ENCODE peak calls at places on chromosomes 11 and 22, in four cellular contexts. One of them, this sample, is unnamed. For H3K79me2, the result is how much of the 10 kb centered on the place peaks cover.

GRCh38 chr11:15145151-15145550 is 30.4 kb downstream of the INSC start:
- DNase-seq in astrocyte: no peak
- DNase-seq in fibroblast of lung: no peak
- DNase-seq in hepatocyte: no peak
- DNase-seq in this sample: no peak

GRCh38 chr22:19174106-19175025 is 4.2 kb downstream of the SLC25A1 start:
- DNase-seq in astrocyte: peak
- DNase-seq in fibroblast of lung: peak
- DNase-seq in hepatocyte: peak
- DNase-seq in this sample: peak

GRCh38 chr11:34263462-34264186 is 94.2 kb downstream of the ABTB2 start:
- DNase-seq in astrocyte: peak
- DNase-seq in hepatocyte: peak
- DNase-seq in fibroblast of lung: peak
- DNase-seq in this sample: peak

GRCh38 chr22:22520667-22521602 is 865 bp upstream of the ZNF280A start:
- DNase-seq in hepatocyte: peak
- DNase-seq in astrocyte: no peak
- DNase-seq in fibroblast of lung: no peak
- DNase-seq in this sample: no peak

GRCh38 chr22:46846154-46846831 is 83.8 kb downstream of the TBC1D22A start:
- DNase-seq in hepatocyte: no peak
- DNase-seq in astrocyte: no peak
- DNase-seq in fibroblast of lung: peak
- DNase-seq in this sample: peak

GRCh38 chr11:17036666-17037658 is 22.7 kb upstream of the PLEKHA7 start:
- DNase-seq in fibroblast of lung: no peak
- DNase-seq in astrocyte: no peak
- DNase-seq in hepatocyte: peak
- DNase-seq in this sample: no peak

GRCh38 chr11:8002676-8003075 is 15.5 kb downstream of the EIF3F start:
- DNase-seq in hepatocyte: no peak
- DNase-seq in fibroblast of lung: no peak
- DNase-seq in astrocyte: no peak
- DNase-seq in this sample: no peak

GRCh38 chr11:47356129-47356997 is 3.9 kb upstream of the MYBPC3 start:
- DNase-seq in fibroblast of lung: no peak
- DNase-seq in hepatocyte: no peak
- DNase-seq in astrocyte: no peak
- DNase-seq in this sample: peak

GRCh38 chr22:29940526-29940925 is 57.6 kb downstream of the MTMR3 start:
- DNase-seq in hepatocyte: no peak
- DNase-seq in fibroblast of lung: no peak
- DNase-seq in astrocyte: no peak
- DNase-seq in this sample: no peak

GRCh38 chr11:128890543-128891409 is at the start of gene KCNJ5:
- DNase-seq in fibroblast of lung: no peak
- DNase-seq in hepatocyte: peak
- DNase-seq in astrocyte: no peak
- DNase-seq in this sample: peak

GRCh38 chr11:59271811-59272327 is 59.1 kb upstream of the MPEG1 start:
- DNase-seq in hepatocyte: no peak
- DNase-seq in fibroblast of lung: no peak
- DNase-seq in astrocyte: no peak
- DNase-seq in this sample: no peak

GRCh38 chr11:108871152-108871551 is 206.3 kb downstream of the DDX10 start:
- DNase-seq in hepatocyte: peak
- DNase-seq in fibroblast of lung: peak
- DNase-seq in astrocyte: peak
- DNase-seq in this sample: no peak

GRCh38 chr11:47415091-47415854 is 6.9 kb downstream of the SLC39A13 start:
- DNase-seq in hepatocyte: no peak
- DNase-seq in fibroblast of lung: no peak
- DNase-seq in astrocyte: no peak
- DNase-seq in this sample: peak

GRCh38 chr11:87031433-87032170 is 6.1 kb upstream of the TMEM135 start:
- DNase-seq in hepatocyte: no peak
- DNase-seq in fibroblast of lung: no peak
- DNase-seq in astrocyte: no peak
- DNase-seq in this sample: peak

GRCh38 chr11:87035976-87036583 is 1.7 kb upstream of the TMEM135 start:
- DNase-seq in astrocyte: no peak
- DNase-seq in hepatocyte: no peak
- DNase-seq in fibroblast of lung: no peak
- DNase-seq in this sample: peak

GRCh38 chr11:87033561-87033960 is 4.2 kb upstream of the TMEM135 start:
- DNase-seq in hepatocyte: no peak
- DNase-seq in fibroblast of lung: no peak
- DNase-seq in astrocyte: no peak
- DNase-seq in this sample: no peak

GRCh38 chr11:87028688-87029087 is 9.0 kb upstream of the TMEM135 start:
- DNase-seq in fibroblast of lung: no peak
- DNase-seq in hepatocyte: no peak
- DNase-seq in astrocyte: no peak
- DNase-seq in this sample: no peak

DNA sequence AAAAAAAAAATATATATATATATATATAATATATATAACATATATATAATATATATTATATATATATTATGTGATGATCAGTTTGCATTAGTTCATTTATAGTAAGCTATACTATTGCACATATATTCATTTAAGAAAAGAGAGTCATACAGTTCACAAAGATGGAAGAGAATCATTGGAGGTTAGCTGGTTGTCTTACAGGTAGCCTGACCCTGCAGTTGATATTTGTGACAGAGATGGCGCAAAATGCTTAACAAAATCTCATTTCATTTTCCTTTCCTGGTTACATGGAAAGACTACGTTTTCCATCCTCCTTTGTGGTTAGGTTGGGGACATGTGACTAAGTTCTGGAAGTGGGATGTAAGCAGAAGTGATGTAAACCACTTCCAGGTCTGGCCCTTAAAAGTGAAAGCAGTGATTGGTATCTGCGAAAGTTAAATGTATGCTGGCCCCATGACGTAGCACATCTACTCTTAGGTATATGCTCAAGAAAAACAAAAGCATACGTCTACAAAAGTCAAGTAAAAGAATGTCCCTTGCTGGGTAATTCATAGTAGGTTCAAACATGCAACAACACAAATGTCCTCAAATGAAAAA is 7.2 kb upstream of the TMEM135 start:
- DNase-seq in fibroblast of lung: no peak
- DNase-seq in astrocyte: no peak
- DNase-seq in hepatocyte: no peak
- DNase-seq in this sample: no peak
- H3K4me2 ChIP-seq in fibroblast of lung: no peak
- H3K4me2 ChIP-seq in astrocyte: no peak
- H3K4me2 ChIP-seq in hepatocyte: no peak
- H3K4me2 ChIP-seq in this sample: no peak

DNA sequence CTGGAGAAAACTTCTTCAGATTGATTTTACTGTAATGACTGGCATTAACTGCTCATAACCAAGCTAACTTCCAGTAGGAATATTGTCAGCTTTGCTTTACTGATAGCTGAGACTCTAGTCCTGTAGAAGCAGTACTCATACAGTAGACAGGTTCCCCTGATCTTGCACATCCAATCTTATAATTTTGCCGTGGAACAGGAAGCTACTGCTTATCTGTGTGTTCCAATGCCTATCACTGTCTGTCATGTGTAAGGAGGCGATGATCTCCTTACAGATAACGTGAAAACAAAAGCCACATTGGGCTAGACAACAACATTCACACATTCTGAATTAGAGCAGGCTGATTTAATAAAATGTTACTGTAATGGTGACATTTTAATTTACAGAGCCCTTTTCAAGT is 13.2 kb downstream of the HSD17B12 start:
- DNase-seq in fibroblast of lung: no peak
- DNase-seq in astrocyte: no peak
- DNase-seq in hepatocyte: no peak
- DNase-seq in this sample: no peak
- H3K79me2 ChIP-seq in fibroblast of lung: under half
- H3K79me2 ChIP-seq in astrocyte: half or more
- H3K79me2 ChIP-seq in hepatocyte: half or more
- H3K79me2 ChIP-seq in this sample: half or more

GRCh38 chr11:134464196-134464595 is 52.2 kb upstream of the B3GAT1 start:
- DNase-seq in hepatocyte: no peak
- DNase-seq in astrocyte: no peak
- DNase-seq in fibroblast of lung: no peak
- DNase-seq in this sample: peak
- H3K4me2 ChIP-seq in hepatocyte: no peak
- H3K4me2 ChIP-seq in astrocyte: no peak
- H3K4me2 ChIP-seq in fibroblast of lung: no peak
- H3K4me2 ChIP-seq in this sample: no peak

DNA sequence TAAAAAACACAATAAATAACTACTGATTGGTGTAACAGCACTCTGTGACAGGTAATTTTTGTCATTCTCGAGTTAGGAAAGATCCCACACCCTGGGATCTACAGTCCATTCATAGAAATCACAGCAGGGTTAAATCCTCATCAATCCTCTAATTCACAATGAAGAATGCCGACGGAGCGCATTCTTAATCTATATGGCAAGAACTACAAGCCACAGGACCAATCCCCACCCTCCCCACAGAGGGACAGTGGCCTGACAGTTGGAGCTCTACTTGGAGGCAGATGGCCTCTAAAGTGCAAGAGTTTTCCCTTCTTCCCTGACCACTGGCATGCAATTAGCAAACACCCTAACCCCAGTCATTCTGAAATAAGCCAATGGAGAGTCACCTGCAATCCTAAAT is 34.2 kb downstream of the TCF20 start:
- DNase-seq in hepatocyte: no peak
- DNase-seq in fibroblast of lung: no peak
- DNase-seq in astrocyte: no peak
- DNase-seq in this sample: no peak
- H3K79me2 ChIP-seq in hepatocyte: half or more
- H3K79me2 ChIP-seq in fibroblast of lung: under half
- H3K79me2 ChIP-seq in astrocyte: half or more
- H3K79me2 ChIP-seq in this sample: half or more

DNA sequence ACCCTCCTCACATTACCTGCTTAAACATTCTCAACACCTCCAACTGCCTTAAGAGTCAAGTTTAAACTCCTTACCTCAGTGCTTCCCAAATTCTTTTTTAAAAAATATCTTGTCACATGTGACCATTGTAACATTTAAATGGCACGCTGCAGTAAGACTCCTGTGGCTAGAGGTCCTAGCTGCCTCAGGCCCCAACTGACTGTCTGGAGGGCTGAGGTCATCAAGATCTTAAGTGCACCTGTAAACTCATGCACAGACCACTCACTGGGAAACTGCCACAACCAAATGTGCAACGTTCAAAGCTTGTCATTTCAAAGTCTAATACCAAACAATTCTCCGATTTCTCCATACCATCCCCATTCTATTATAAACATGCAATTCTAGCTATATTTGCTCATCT is 16.4 kb upstream of the CCDC34 start:
- DNase-seq in hepatocyte: no peak
- DNase-seq in fibroblast of lung: no peak
- DNase-seq in astrocyte: no peak
- DNase-seq in this sample: no peak
- H3K4me2 ChIP-seq in hepatocyte: no peak
- H3K4me2 ChIP-seq in fibroblast of lung: no peak
- H3K4me2 ChIP-seq in astrocyte: no peak
- H3K4me2 ChIP-seq in this sample: no peak

DNA sequence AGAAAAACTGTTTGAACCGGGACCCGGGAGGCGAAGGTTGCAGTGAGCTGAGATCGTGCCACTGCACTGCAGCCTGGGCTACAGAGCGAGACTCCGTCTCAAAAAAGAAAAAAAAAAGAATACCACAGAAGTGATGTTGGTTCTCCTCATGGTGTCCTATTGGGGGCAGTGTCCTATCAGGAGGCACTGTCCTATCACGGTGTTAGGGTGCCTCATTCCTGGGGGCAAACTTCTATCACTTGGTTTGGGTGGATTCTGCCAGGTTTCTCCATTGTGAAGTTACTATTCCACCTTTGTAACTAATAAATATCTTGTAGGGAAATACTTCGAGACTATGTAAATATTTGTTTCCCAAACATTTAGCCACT is 19.6 kb downstream of the PRR14L start:
- DNase-seq in hepatocyte: no peak
- DNase-seq in astrocyte: no peak
- DNase-seq in fibroblast of lung: no peak
- DNase-seq in this sample: no peak
- H3K79me2 ChIP-seq in hepatocyte: half or more
- H3K79me2 ChIP-seq in astrocyte: half or more
- H3K79me2 ChIP-seq in fibroblast of lung: under half
- H3K79me2 ChIP-seq in this sample: half or more

This sample was measured in osteoblast.